ENCODE peak calls at places on chromosome 1, in six cellular contexts. One of them, this sample, is unnamed.

GRCh38 chr1:109509176-109510134 is at the start of gene AMIGO1:
- DNase-seq in heart right ventricle: peak
- DNase-seq in GM23248: peak
- DNase-seq in lower lobe of right lung: peak
- DNase-seq in adrenal gland: no peak
- DNase-seq in BE2C: peak
- DNase-seq in this sample: no peak

GRCh38 chr1:6172549-6172948 is 7.6 kb downstream of the CHD5 start:
- DNase-seq in lower lobe of right lung: no peak
- DNase-seq in GM23248: no peak
- DNase-seq in BE2C: no peak
- DNase-seq in heart right ventricle: no peak
- DNase-seq in adrenal gland: no peak
- DNase-seq in this sample: no peak

GRCh38 chr1:3787347-3787710 is 9.0 kb downstream of the LRRC47 start:
- DNase-seq in GM23248: no peak
- DNase-seq in BE2C: no peak
- DNase-seq in lower lobe of right lung: no peak
- DNase-seq in adrenal gland: no peak
- DNase-seq in heart right ventricle: peak
- DNase-seq in this sample: no peak

GRCh38 chr1:76073471-76073870 is 1.1 kb upstream of the ST6GALNAC3 start:
- DNase-seq in BE2C: no peak
- DNase-seq in heart right ventricle: no peak
- DNase-seq in adrenal gland: no peak
- DNase-seq in GM23248: peak
- DNase-seq in lower lobe of right lung: no peak
- DNase-seq in this sample: peak

GRCh38 chr1:240579511-240579910 is 32.4 kb downstream of the GREM2 start:
- DNase-seq in lower lobe of right lung: no peak
- DNase-seq in GM23248: no peak
- DNase-seq in adrenal gland: no peak
- DNase-seq in heart right ventricle: no peak
- DNase-seq in BE2C: no peak
- DNase-seq in this sample: no peak

GRCh38 chr1:110218137-110218536 is 8.0 kb downstream of the KCNC4 start:
- DNase-seq in BE2C: no peak
- DNase-seq in adrenal gland: no peak
- DNase-seq in heart right ventricle: no peak
- DNase-seq in GM23248: no peak
- DNase-seq in lower lobe of right lung: no peak
- DNase-seq in this sample: no peak

GRCh38 chr1:19059773-19060172 is 103.3 kb upstream of the IFFO2 start:
- DNase-seq in GM23248: no peak
- DNase-seq in adrenal gland: no peak
- DNase-seq in BE2C: no peak
- DNase-seq in heart right ventricle: no peak
- DNase-seq in lower lobe of right lung: no peak
- DNase-seq in this sample: no peak

GRCh38 chr1:94125551-94126514 is 4.9 kb upstream of the ABCA4 start:
- DNase-seq in lower lobe of right lung: no peak
- DNase-seq in GM23248: no peak
- DNase-seq in adrenal gland: no peak
- DNase-seq in heart right ventricle: no peak
- DNase-seq in BE2C: no peak
- DNase-seq in this sample: peak

GRCh38 chr1:55522982-55523381 is 307.8 kb upstream of the USP24 start:
- DNase-seq in BE2C: no peak
- DNase-seq in GM23248: no peak
- DNase-seq in heart right ventricle: no peak
- DNase-seq in lower lobe of right lung: no peak
- DNase-seq in adrenal gland: no peak
- DNase-seq in this sample: no peak

GRCh38 chr1:235105051-235106043 is 23.3 kb downstream of the TOMM20 start:
- DNase-seq in GM23248: peak
- DNase-seq in adrenal gland: no peak
- DNase-seq in BE2C: no peak
- DNase-seq in heart right ventricle: no peak
- DNase-seq in lower lobe of right lung: no peak
- DNase-seq in this sample: no peak

GRCh38 chr1:65297686-65298085 is 11.7 kb upstream of the DNAJC6 start:
- DNase-seq in lower lobe of right lung: no peak
- DNase-seq in BE2C: no peak
- DNase-seq in heart right ventricle: no peak
- DNase-seq in GM23248: no peak
- DNase-seq in adrenal gland: no peak
- DNase-seq in this sample: no peak

GRCh38 chr1:150256549-150257341 is 829 bp upstream of the CA14 start:
- DNase-seq in GM23248: peak
- DNase-seq in lower lobe of right lung: no peak
- DNase-seq in BE2C: peak
- DNase-seq in heart right ventricle: no peak
- DNase-seq in adrenal gland: no peak
- DNase-seq in this sample: no peak

GRCh38 chr1:23726669-23727068 is 16.6 kb upstream of the ELOA start:
- DNase-seq in BE2C: no peak
- DNase-seq in adrenal gland: no peak
- DNase-seq in GM23248: peak
- DNase-seq in lower lobe of right lung: no peak
- DNase-seq in heart right ventricle: no peak
- DNase-seq in this sample: no peak

GRCh38 chr1:234958702-234959649 is 169.7 kb downstream of the TOMM20 start:
- DNase-seq in GM23248: no peak
- DNase-seq in heart right ventricle: no peak
- DNase-seq in adrenal gland: peak
- DNase-seq in lower lobe of right lung: no peak
- DNase-seq in BE2C: no peak
- DNase-seq in this sample: no peak

GRCh38 chr1:228005511-228006033 is 1.2 kb upstream of the WNT3A start:
- DNase-seq in BE2C: no peak
- DNase-seq in lower lobe of right lung: no peak
- DNase-seq in heart right ventricle: peak
- DNase-seq in adrenal gland: peak
- DNase-seq in GM23248: peak
- DNase-seq in this sample: no peak

GRCh38 chr1:188706742-188707141 is 1770.9 kb downstream of the BRINP3 start:
- DNase-seq in heart right ventricle: no peak
- DNase-seq in adrenal gland: no peak
- DNase-seq in GM23248: peak
- DNase-seq in BE2C: no peak
- DNase-seq in lower lobe of right lung: no peak
- DNase-seq in this sample: peak

GRCh38 chr1:167171286-167171929 is 49.3 kb upstream of the POU2F1 start:
- DNase-seq in GM23248: peak
- DNase-seq in BE2C: no peak
- DNase-seq in heart right ventricle: no peak
- DNase-seq in lower lobe of right lung: no peak
- DNase-seq in adrenal gland: no peak
- DNase-seq in this sample: no peak

GRCh38 chr1:110466646-110467280 is 15.8 kb downstream of the PROK1 start:
- DNase-seq in lower lobe of right lung: no peak
- DNase-seq in heart right ventricle: no peak
- DNase-seq in adrenal gland: no peak
- DNase-seq in GM23248: no peak
- DNase-seq in BE2C: no peak
- DNase-seq in this sample: no peak

GRCh38 chr1:11335417-11336070 is 62.5 kb downstream of the UBIAD1 start:
- DNase-seq in BE2C: no peak
- DNase-seq in GM23248: no peak
- DNase-seq in lower lobe of right lung: no peak
- DNase-seq in adrenal gland: no peak
- DNase-seq in heart right ventricle: no peak
- DNase-seq in this sample: no peak

GRCh38 chr1:99955375-99955774 is 14.4 kb upstream of the SLC35A3 start:
- DNase-seq in heart right ventricle: no peak
- DNase-seq in GM23248: no peak
- DNase-seq in BE2C: no peak
- DNase-seq in lower lobe of right lung: no peak
- DNase-seq in adrenal gland: no peak
- DNase-seq in this sample: no peak

GRCh38 chr1:244896550-244896949 is 32.2 kb upstream of the HNRNPU start:
- DNase-seq in GM23248: peak
- DNase-seq in heart right ventricle: no peak
- DNase-seq in BE2C: no peak
- DNase-seq in adrenal gland: no peak
- DNase-seq in lower lobe of right lung: no peak
- DNase-seq in this sample: no peak

GRCh38 chr1:151401125-151401788 is 1.9 kb downstream of the PSMB4 start:
- DNase-seq in GM23248: peak
- DNase-seq in lower lobe of right lung: no peak
- DNase-seq in heart right ventricle: no peak
- DNase-seq in BE2C: no peak
- DNase-seq in adrenal gland: no peak
- DNase-seq in this sample: no peak

GRCh38 chr1:151399890-151400235 is 490 bp downstream of the PSMB4 start:
- DNase-seq in adrenal gland: peak
- DNase-seq in GM23248: peak
- DNase-seq in heart right ventricle: no peak
- DNase-seq in BE2C: no peak
- DNase-seq in lower lobe of right lung: no peak
- DNase-seq in this sample: no peak

GRCh38 chr1:151401860-151402259 is 2.5 kb downstream of the PSMB4 start:
- DNase-seq in BE2C: no peak
- DNase-seq in GM23248: no peak
- DNase-seq in heart right ventricle: no peak
- DNase-seq in lower lobe of right lung: no peak
- DNase-seq in adrenal gland: no peak
- DNase-seq in this sample: no peak

GRCh38 chr1:151402764-151403163 is 3.4 kb downstream of the PSMB4 start:
- DNase-seq in adrenal gland: no peak
- DNase-seq in BE2C: no peak
- DNase-seq in heart right ventricle: no peak
- DNase-seq in GM23248: no peak
- DNase-seq in lower lobe of right lung: no peak
- DNase-seq in this sample: no peak

DNA sequence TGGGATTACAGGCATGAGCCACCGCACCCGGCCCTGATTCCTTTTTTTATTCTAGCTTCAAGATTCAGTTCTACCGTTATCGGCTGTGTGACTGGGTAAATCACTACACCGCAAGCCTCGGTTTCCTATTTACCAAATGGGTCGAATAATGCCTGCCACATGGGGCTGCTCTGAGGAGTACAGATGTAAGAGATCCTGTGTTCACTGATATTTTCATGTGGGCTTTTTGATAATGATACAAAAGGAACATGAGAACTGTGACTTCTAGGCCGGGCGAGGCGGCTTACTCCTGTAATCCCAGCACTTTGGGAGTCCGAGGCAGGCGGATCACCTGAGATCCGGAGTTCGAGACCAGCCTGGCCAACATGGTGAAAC is 695 bp upstream of the PSMB4 start:
- DNase-seq in lower lobe of right lung: no peak
- DNase-seq in GM23248: peak
- DNase-seq in adrenal gland: no peak
- DNase-seq in heart right ventricle: no peak
- DNase-seq in BE2C: no peak
- DNase-seq in this sample: no peak
- H3K4me3 ChIP-seq in lower lobe of right lung: peak
- H3K4me3 ChIP-seq in GM23248: peak
- H3K4me3 ChIP-seq in adrenal gland: peak
- H3K4me3 ChIP-seq in heart right ventricle: peak
- H3K4me3 ChIP-seq in BE2C: peak
- H3K4me3 ChIP-seq in this sample: peak

GRCh38 chr1:151369621-151370048 is 2.9 kb downstream of the SELENBP1 start:
- DNase-seq in heart right ventricle: no peak
- DNase-seq in BE2C: no peak
- DNase-seq in adrenal gland: no peak
- DNase-seq in lower lobe of right lung: no peak
- DNase-seq in GM23248: no peak
- DNase-seq in this sample: no peak
- H3K4me3 ChIP-seq in heart right ventricle: no peak
- H3K4me3 ChIP-seq in BE2C: no peak
- H3K4me3 ChIP-seq in adrenal gland: no peak
- H3K4me3 ChIP-seq in lower lobe of right lung: peak
- H3K4me3 ChIP-seq in GM23248: no peak
- H3K4me3 ChIP-seq in this sample: no peak

DNA sequence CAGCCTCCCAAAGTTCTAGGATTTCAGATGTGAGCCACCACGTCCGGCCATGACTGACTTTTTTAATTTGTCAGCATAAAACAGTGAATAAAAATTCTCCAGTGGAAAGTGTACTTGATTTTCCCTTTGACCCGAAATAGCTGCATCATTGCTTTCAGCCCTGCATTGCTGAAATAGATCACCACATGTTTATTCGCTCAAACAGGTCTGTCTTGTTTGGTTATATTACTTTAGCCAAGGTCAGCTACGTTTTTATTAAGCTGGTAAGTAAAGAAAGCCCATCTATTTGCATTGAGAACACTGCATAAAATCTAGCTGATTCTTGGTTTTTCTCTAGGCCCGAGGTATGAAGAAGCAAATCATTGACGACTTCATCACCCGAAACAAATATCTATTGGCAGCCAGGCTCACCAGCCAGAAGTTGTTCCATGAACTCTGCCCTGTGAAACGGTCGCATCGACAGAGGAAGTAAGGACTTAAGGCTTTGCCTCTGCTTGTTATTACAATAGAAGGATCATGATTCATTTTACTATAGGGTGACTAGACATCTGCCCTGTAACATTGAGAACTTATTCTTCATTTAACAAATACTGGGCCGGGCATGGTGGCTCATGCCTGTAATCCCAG is 25.5 kb downstream of the AGMAT start:
- DNase-seq in adrenal gland: no peak
- DNase-seq in lower lobe of right lung: no peak
- DNase-seq in GM23248: no peak
- DNase-seq in heart right ventricle: no peak
- DNase-seq in BE2C: no peak
- DNase-seq in this sample: peak
- H3K4me3 ChIP-seq in adrenal gland: no peak
- H3K4me3 ChIP-seq in lower lobe of right lung: no peak
- H3K4me3 ChIP-seq in GM23248: no peak
- H3K4me3 ChIP-seq in heart right ventricle: no peak
- H3K4me3 ChIP-seq in BE2C: no peak
- H3K4me3 ChIP-seq in this sample: no peak

GRCh38 chr1:45954401-45954847 is 151.0 kb downstream of the MAST2 start:
- DNase-seq in heart right ventricle: no peak
- DNase-seq in BE2C: no peak
- DNase-seq in lower lobe of right lung: no peak
- DNase-seq in adrenal gland: peak
- DNase-seq in GM23248: peak
- DNase-seq in this sample: peak
- H3K4me3 ChIP-seq in heart right ventricle: no peak
- H3K4me3 ChIP-seq in BE2C: no peak
- H3K4me3 ChIP-seq in lower lobe of right lung: no peak
- H3K4me3 ChIP-seq in adrenal gland: no peak
- H3K4me3 ChIP-seq in GM23248: peak
- H3K4me3 ChIP-seq in this sample: peak

GRCh38 chr1:205827623-205828022 is 14.6 kb upstream of the SLC41A1 start:
- DNase-seq in BE2C: no peak
- DNase-seq in adrenal gland: no peak
- DNase-seq in lower lobe of right lung: no peak
- DNase-seq in GM23248: no peak
- DNase-seq in heart right ventricle: no peak
- DNase-seq in this sample: no peak
- H3K4me3 ChIP-seq in BE2C: no peak
- H3K4me3 ChIP-seq in adrenal gland: no peak
- H3K4me3 ChIP-seq in lower lobe of right lung: no peak
- H3K4me3 ChIP-seq in GM23248: no peak
- H3K4me3 ChIP-seq in heart right ventricle: no peak
- H3K4me3 ChIP-seq in this sample: no peak